ENCODE peak calls at places on chromosome 16, in seven cellular contexts. U is CD4-positive, CD25-positive, alpha-beta regulatory T cell; A is skeletal muscle cell; X is fibroblast of lung; D is neural progenitor cell; P is NCI-H2029; V is stimulated activated CD8-positive, alpha-beta memory T cell treated with anti-CD3 and anti-CD28 coated beads, Interleukin-12 subunit alpha, Interleukin-12 subunit beta, amount 100 ng/mL, for 4 hours. E is an unnamed sample.
A peak's percentile ranks its signal among the peaks of the same experiment; 100 is the strongest.

GRCh38 chr16:67100569-67101300 is 9.0 kb upstream of the PHAF1 start:
- DNase-seq in U (peak; percentile 22), A (no peak), X (peak; percentile 35), D (no peak), P (no peak), V (no peak), E (no peak)

GRCh38 chr16:27287051-27287811 is 18.7 kb upstream of the NSMCE1 start:
- DNase-seq in U (no peak), A (no peak), X (no peak), D (no peak), P (no peak), V (no peak), E (no peak)

GRCh38 chr16:53541326-53541725 is 38.3 kb upstream of the AKTIP start:
- DNase-seq in U (no peak), A (peak; percentile 87), X (peak; percentile 45), D (no peak), P (no peak), V (no peak), E (no peak)

GRCh38 chr16:50096791-50097190 is 31.0 kb downstream of the HEATR3 start:
- DNase-seq in U (no peak), A (peak; percentile 7), X (peak; percentile 81), D (no peak), P (no peak), V (no peak), E (no peak)

GRCh38 chr16:72149676-72150464 is 22.1 kb downstream of the PMFBP1 start:
- DNase-seq in U (no peak), A (no peak), X (no peak), D (peak; percentile 46), P (no peak), V (no peak), E (no peak)

GRCh38 chr16:20868890-20869289 is 31.3 kb downstream of the DCUN1D3 start:
- DNase-seq in U (no peak), A (no peak), X (peak; percentile 69), D (peak; percentile 16), P (peak; percentile 7), V (no peak), E (peak; percentile 87)

GRCh38 chr16:28603381-28604185 is 6.3 kb downstream of the SULT1A1 start:
- DNase-seq in U (no peak), A (no peak), X (no peak), D (no peak), P (no peak), V (no peak), E (no peak)

GRCh38 chr16:55760665-55761035 is 72.2 kb downstream of the CES1 start:
- DNase-seq in U (no peak), A (no peak), X (no peak), D (no peak), P (no peak), V (no peak), E (no peak)

GRCh38 chr16:12173121-12173520 is 196.6 kb downstream of the SNX29 start:
- DNase-seq in U (no peak), A (no peak), X (no peak), D (no peak), P (no peak), V (no peak), E (no peak)

GRCh38 chr16:75317101-75317522 is 65.7 kb upstream of the BCAR1 start:
- DNase-seq in U (no peak), A (no peak), X (peak; percentile 48), D (no peak), P (no peak), V (no peak), E (no peak)

E was measured in sciatic nerve.